ENCODE peak calls at places on chromosomes 12 and 14, in six cellular contexts. One of them, this sample, is unnamed.

GRCh38 chr12:108856428-108857157 is 790 bp downstream of the SSH1 start:
- DNase-seq in dorsolateral prefrontal cortex: peak; percentile 82
- DNase-seq in heart right ventricle: peak; percentile 79
- DNase-seq in activated gamma-delta T cell: peak; percentile 56
- DNase-seq in activated T-cell treated with anti-CD3 and anti-CD28 coated beads, Interleukin-2, amount 50 U/mL, for 72 hours: peak; percentile 68
- DNase-seq in choroid plexus epithelial cell: peak; percentile 68
- DNase-seq in this sample: no peak

GRCh38 chr14:31827325-31827724 is 249.8 kb upstream of the ARHGAP5 start:
- DNase-seq in dorsolateral prefrontal cortex: no peak
- DNase-seq in heart right ventricle: no peak
- DNase-seq in activated gamma-delta T cell: no peak
- DNase-seq in activated T-cell treated with anti-CD3 and anti-CD28 coated beads, Interleukin-2, amount 50 U/mL, for 72 hours: no peak
- DNase-seq in choroid plexus epithelial cell: no peak
- DNase-seq in this sample: peak; percentile 79

GRCh38 chr12:117933545-117933944 is 35.2 kb downstream of the KSR2 start:
- DNase-seq in dorsolateral prefrontal cortex: no peak
- DNase-seq in heart right ventricle: no peak
- DNase-seq in activated gamma-delta T cell: no peak
- DNase-seq in activated T-cell treated with anti-CD3 and anti-CD28 coated beads, Interleukin-2, amount 50 U/mL, for 72 hours: no peak
- DNase-seq in choroid plexus epithelial cell: no peak
- DNase-seq in this sample: no peak

GRCh38 chr14:54446201-54446693 is 5.1 kb upstream of the CNIH1 start:
- DNase-seq in dorsolateral prefrontal cortex: peak; percentile 64
- DNase-seq in heart right ventricle: no peak
- DNase-seq in activated gamma-delta T cell: no peak
- DNase-seq in activated T-cell treated with anti-CD3 and anti-CD28 coated beads, Interleukin-2, amount 50 U/mL, for 72 hours: no peak
- DNase-seq in choroid plexus epithelial cell: peak; percentile 33
- DNase-seq in this sample: peak; percentile 84

GRCh38 chr12:117408161-117408791 is 46.9 kb upstream of the NOS1 start:
- DNase-seq in dorsolateral prefrontal cortex: no peak
- DNase-seq in heart right ventricle: no peak
- DNase-seq in activated gamma-delta T cell: no peak
- DNase-seq in activated T-cell treated with anti-CD3 and anti-CD28 coated beads, Interleukin-2, amount 50 U/mL, for 72 hours: no peak
- DNase-seq in choroid plexus epithelial cell: peak; percentile 10
- DNase-seq in this sample: peak; percentile 83

GRCh38 chr12:22626429-22626828 is 1.5 kb downstream of the ETNK1 start:
- DNase-seq in dorsolateral prefrontal cortex: no peak
- DNase-seq in heart right ventricle: no peak
- DNase-seq in activated gamma-delta T cell: no peak
- DNase-seq in activated T-cell treated with anti-CD3 and anti-CD28 coated beads, Interleukin-2, amount 50 U/mL, for 72 hours: peak; percentile 16
- DNase-seq in choroid plexus epithelial cell: peak; percentile 51
- DNase-seq in this sample: no peak

GRCh38 chr12:131378176-131378842 is 332.6 kb upstream of the SFSWAP start:
- DNase-seq in dorsolateral prefrontal cortex: no peak
- DNase-seq in heart right ventricle: no peak
- DNase-seq in activated gamma-delta T cell: no peak
- DNase-seq in activated T-cell treated with anti-CD3 and anti-CD28 coated beads, Interleukin-2, amount 50 U/mL, for 72 hours: no peak
- DNase-seq in choroid plexus epithelial cell: no peak
- DNase-seq in this sample: no peak

GRCh38 chr12:24561882-24562760 is 386.8 kb downstream of the BCAT1 start:
- DNase-seq in dorsolateral prefrontal cortex: peak; percentile 74
- DNase-seq in heart right ventricle: peak; percentile 69
- DNase-seq in activated gamma-delta T cell: no peak
- DNase-seq in activated T-cell treated with anti-CD3 and anti-CD28 coated beads, Interleukin-2, amount 50 U/mL, for 72 hours: peak; percentile 16
- DNase-seq in choroid plexus epithelial cell: peak; percentile 81
- DNase-seq in this sample: no peak

GRCh38 chr12:2960432-2960956 is 1.3 kb downstream of the TEAD4 start:
- DNase-seq in dorsolateral prefrontal cortex: no peak
- DNase-seq in heart right ventricle: no peak
- DNase-seq in activated gamma-delta T cell: no peak
- DNase-seq in activated T-cell treated with anti-CD3 and anti-CD28 coated beads, Interleukin-2, amount 50 U/mL, for 72 hours: peak; percentile 42
- DNase-seq in choroid plexus epithelial cell: peak; percentile 26
- DNase-seq in this sample: peak; percentile 58

GRCh38 chr14:90274808-90275454 is 18.6 kb downstream of the PSMC1 start:
- DNase-seq in dorsolateral prefrontal cortex: no peak
- DNase-seq in heart right ventricle: no peak
- DNase-seq in activated gamma-delta T cell: no peak
- DNase-seq in activated T-cell treated with anti-CD3 and anti-CD28 coated beads, Interleukin-2, amount 50 U/mL, for 72 hours: peak; percentile 34
- DNase-seq in choroid plexus epithelial cell: peak; percentile 86
- DNase-seq in this sample: no peak

GRCh38 chr14:96727076-96727475 is 70.1 kb upstream of the VRK1 start:
- DNase-seq in dorsolateral prefrontal cortex: no peak
- DNase-seq in heart right ventricle: no peak
- DNase-seq in activated gamma-delta T cell: no peak
- DNase-seq in activated T-cell treated with anti-CD3 and anti-CD28 coated beads, Interleukin-2, amount 50 U/mL, for 72 hours: no peak
- DNase-seq in choroid plexus epithelial cell: no peak
- DNase-seq in this sample: no peak

GRCh38 chr12:92141585-92142244 is 3.9 kb downstream of the BTG1 start:
- DNase-seq in dorsolateral prefrontal cortex: no peak
- DNase-seq in heart right ventricle: no peak
- DNase-seq in activated gamma-delta T cell: no peak
- DNase-seq in activated T-cell treated with anti-CD3 and anti-CD28 coated beads, Interleukin-2, amount 50 U/mL, for 72 hours: no peak
- DNase-seq in choroid plexus epithelial cell: no peak
- DNase-seq in this sample: no peak

GRCh38 chr12:93645702-93646101 is 31.5 kb upstream of the CRADD start:
- DNase-seq in dorsolateral prefrontal cortex: no peak
- DNase-seq in heart right ventricle: no peak
- DNase-seq in activated gamma-delta T cell: no peak
- DNase-seq in activated T-cell treated with anti-CD3 and anti-CD28 coated beads, Interleukin-2, amount 50 U/mL, for 72 hours: no peak
- DNase-seq in choroid plexus epithelial cell: peak; percentile 48
- DNase-seq in this sample: no peak

GRCh38 chr12:5806376-5807089 is 138.5 kb downstream of the ANO2 start:
- DNase-seq in dorsolateral prefrontal cortex: no peak
- DNase-seq in heart right ventricle: no peak
- DNase-seq in activated gamma-delta T cell: no peak
- DNase-seq in activated T-cell treated with anti-CD3 and anti-CD28 coated beads, Interleukin-2, amount 50 U/mL, for 72 hours: no peak
- DNase-seq in choroid plexus epithelial cell: no peak
- DNase-seq in this sample: no peak

GRCh38 chr12:56616924-56617323 is 13.2 kb downstream of the BAZ2A start:
- DNase-seq in dorsolateral prefrontal cortex: no peak
- DNase-seq in heart right ventricle: no peak
- DNase-seq in activated gamma-delta T cell: no peak
- DNase-seq in activated T-cell treated with anti-CD3 and anti-CD28 coated beads, Interleukin-2, amount 50 U/mL, for 72 hours: no peak
- DNase-seq in choroid plexus epithelial cell: no peak
- DNase-seq in this sample: no peak

GRCh38 chr12:106183735-106184134 is 45.0 kb upstream of the NUAK1 start:
- DNase-seq in dorsolateral prefrontal cortex: no peak
- DNase-seq in heart right ventricle: no peak
- DNase-seq in activated gamma-delta T cell: no peak
- DNase-seq in activated T-cell treated with anti-CD3 and anti-CD28 coated beads, Interleukin-2, amount 50 U/mL, for 72 hours: no peak
- DNase-seq in choroid plexus epithelial cell: no peak
- DNase-seq in this sample: no peak

GRCh38 chr14:55097894-55098560 is 31.0 kb upstream of the LGALS3 start:
- DNase-seq in dorsolateral prefrontal cortex: no peak
- DNase-seq in heart right ventricle: no peak
- DNase-seq in activated gamma-delta T cell: no peak
- DNase-seq in activated T-cell treated with anti-CD3 and anti-CD28 coated beads, Interleukin-2, amount 50 U/mL, for 72 hours: peak; percentile 81
- DNase-seq in choroid plexus epithelial cell: no peak
- DNase-seq in this sample: peak; percentile 67

GRCh38 chr12:100986595-100987547 is 192.3 kb downstream of the ANO4 start:
- DNase-seq in dorsolateral prefrontal cortex: no peak
- DNase-seq in heart right ventricle: no peak
- DNase-seq in activated gamma-delta T cell: no peak
- DNase-seq in activated T-cell treated with anti-CD3 and anti-CD28 coated beads, Interleukin-2, amount 50 U/mL, for 72 hours: no peak
- DNase-seq in choroid plexus epithelial cell: peak; percentile 29
- DNase-seq in this sample: no peak

GRCh38 chr12:70876952-70877351 is 43.6 kb downstream of the PTPRR start:
- DNase-seq in dorsolateral prefrontal cortex: peak; percentile 45
- DNase-seq in heart right ventricle: no peak
- DNase-seq in activated gamma-delta T cell: no peak
- DNase-seq in activated T-cell treated with anti-CD3 and anti-CD28 coated beads, Interleukin-2, amount 50 U/mL, for 72 hours: no peak
- DNase-seq in choroid plexus epithelial cell: peak; percentile 39
- DNase-seq in this sample: no peak

GRCh38 chr14:36339817-36340216 is 19.4 kb upstream of the MBIP start:
- DNase-seq in dorsolateral prefrontal cortex: no peak
- DNase-seq in heart right ventricle: no peak
- DNase-seq in activated gamma-delta T cell: no peak
- DNase-seq in activated T-cell treated with anti-CD3 and anti-CD28 coated beads, Interleukin-2, amount 50 U/mL, for 72 hours: no peak
- DNase-seq in choroid plexus epithelial cell: no peak
- DNase-seq in this sample: no peak

GRCh38 chr12:55226523-55226922 is 5.7 kb downstream of the OR10A7 start:
- DNase-seq in dorsolateral prefrontal cortex: no peak
- DNase-seq in heart right ventricle: no peak
- DNase-seq in activated gamma-delta T cell: no peak
- DNase-seq in activated T-cell treated with anti-CD3 and anti-CD28 coated beads, Interleukin-2, amount 50 U/mL, for 72 hours: no peak
- DNase-seq in choroid plexus epithelial cell: no peak
- DNase-seq in this sample: no peak

This sample was measured in NCI-H2029 treated with DMSO at 0.1 percent for 48 hours.